ENCODE peak calls at places on chromosomes 3 and 15, in seven cellular contexts. F is fibroblast of pulmonary artery, J is astrocyte of the spinal cord, K is cardiac muscle cell, M is fibroblast of lung, P is GM12864, E is MM.1S. T is an unnamed sample.

GRCh38 chr3:182732232-182733015 is 60.9 kb upstream of the ATP11B start:
- DNase-seq in F (no peak), J (no peak), K (no peak), M (no peak), P (no peak), E (no peak), T (no peak)

GRCh38 chr3:18124501-18124900 is 300.6 kb downstream of the SATB1 start:
- DNase-seq in F (peak; percentile 29), J (peak; percentile 85), K (peak; percentile 60), M (peak; percentile 50), P (no peak), E (no peak), T (peak; percentile 83)

GRCh38 chr3:4979401-4980228 is at the start of gene BHLHE40:
- DNase-seq in F (no peak), J (no peak), K (peak; percentile 53), M (peak; percentile 59), P (no peak), E (no peak), T (peak; percentile 27)

GRCh38 chr15:86863226-86863915 is 783.7 kb downstream of the AGBL1 start:
- DNase-seq in F (peak; percentile 22), J (peak; percentile 73), K (peak; percentile 6), M (peak; percentile 44), P (no peak), E (no peak), T (peak; percentile 0)

GRCh38 chr3:4722103-4722502 is 229.0 kb downstream of the ITPR1 start:
- DNase-seq in F (peak; percentile 82), J (peak; percentile 81), K (peak; percentile 76), M (peak; percentile 65), P (peak; percentile 16), E (no peak), T (peak; percentile 85)

GRCh38 chr3:125693887-125694286 is 98.6 kb upstream of the OSBPL11 start:
- DNase-seq in F (no peak), J (no peak), K (no peak), M (no peak), P (no peak), E (no peak), T (no peak)

GRCh38 chr3:32703491-32703968 is 18.5 kb downstream of the CNOT10 start:
- DNase-seq in F (peak; percentile 29), J (peak; percentile 32), K (peak; percentile 56), M (peak; percentile 70), P (no peak), E (peak; percentile 32), T (no peak)

GRCh38 chr15:27869697-27870281 is 229.3 kb downstream of the OCA2 start:
- DNase-seq in F (no peak), J (no peak), K (no peak), M (no peak), P (no peak), E (no peak), T (no peak)

GRCh38 chr3:50388021-50388719 is 28.8 kb upstream of the TMEM115 start:
- DNase-seq in F (no peak), J (no peak), K (no peak), M (no peak), P (no peak), E (no peak), T (no peak)

GRCh38 chr3:100548053-100548452 is 55.6 kb downstream of the TMEM45A start:
- DNase-seq in F (no peak), J (no peak), K (no peak), M (no peak), P (no peak), E (no peak), T (peak; percentile 33)

GRCh38 chr3:183306798-183307671 is 54.0 kb downstream of the B3GNT5 start:
- DNase-seq in F (peak; percentile 67), J (peak; percentile 85), K (peak; percentile 70), M (peak; percentile 75), P (no peak), E (peak; percentile 96), T (peak; percentile 78)

GRCh38 chr3:39592729-39593128 is 125.2 kb downstream of the MOBP start:
- DNase-seq in F (no peak), J (no peak), K (no peak), M (no peak), P (no peak), E (no peak), T (no peak)

GRCh38 chr15:37221671-37222207 is 121.4 kb upstream of the MEIS2 start:
- DNase-seq in F (no peak), J (no peak), K (no peak), M (no peak), P (no peak), E (no peak), T (no peak)

GRCh38 chr3:111906667-111907066 is 47.6 kb downstream of the PHLDB2 start:
- DNase-seq in F (no peak), J (peak; percentile 29), K (peak; percentile 17), M (peak; percentile 67), P (no peak), E (no peak), T (no peak)

GRCh38 chr3:134609821-134610454 is 40.9 kb downstream of the KY start:
- DNase-seq in F (no peak), J (no peak), K (no peak), M (no peak), P (no peak), E (no peak), T (no peak)

GRCh38 chr15:26889298-26889898 is 22.5 kb downstream of the GABRA5 start:
- DNase-seq in F (peak; percentile 85), J (peak; percentile 79), K (peak; percentile 75), M (peak; percentile 81), P (peak; percentile 27), E (peak; percentile 71), T (peak; percentile 78)

GRCh38 chr3:111691293-111691909 is 96.3 kb upstream of the ZBED2 start:
- DNase-seq in F (peak; percentile 78), J (peak; percentile 60), K (peak; percentile 69), M (peak; percentile 72), P (no peak), E (peak; percentile 46), T (peak; percentile 66)

GRCh38 chr15:57223345-57223744 is 153.0 kb upstream of the CGNL1 start:
- DNase-seq in F (no peak), J (no peak), K (no peak), M (no peak), P (no peak), E (no peak), T (no peak)

GRCh38 chr3:111338059-111338698 is 203.8 kb upstream of the CD96 start:
- DNase-seq in F (peak; percentile 89), J (peak; percentile 87), K (peak; percentile 89), M (peak; percentile 89), P (no peak), E (peak; percentile 52), T (peak; percentile 83)

GRCh38 chr3:31377045-31377642 is 155.6 kb upstream of the STT3B start:
- DNase-seq in F (peak; percentile 51), J (peak; percentile 88), K (peak; percentile 21), M (peak; percentile 66), P (no peak), E (no peak), T (peak; percentile 80)

GRCh38 chr3:71070497-71071465 is 512.7 kb downstream of the FOXP1 start:
- DNase-seq in F (no peak), J (no peak), K (no peak), M (no peak), P (no peak), E (no peak), T (no peak)

GRCh38 chr3:46705751-46706572 is 4.8 kb downstream of the TMIE start:
- DNase-seq in F (peak; percentile 58), J (peak; percentile 43), K (peak; percentile 67), M (peak; percentile 57), P (no peak), E (no peak), T (peak; percentile 52)

GRCh38 chr3:183967693-183968092 is 50.0 kb downstream of the ABCC5 start:
- DNase-seq in F (no peak), J (no peak), K (no peak), M (no peak), P (no peak), E (no peak), T (no peak)

GRCh38 chr3:133979553-133979952 is 50.2 kb downstream of the SLCO2A1 start:
- DNase-seq in F (peak; percentile 68), J (no peak), K (peak; percentile 64), M (no peak), P (no peak), E (no peak), T (no peak)

GRCh38 chr3:78812166-78812565 is 955.6 kb downstream of the ROBO1 start:
- DNase-seq in F (no peak), J (no peak), K (no peak), M (no peak), P (no peak), E (no peak), T (no peak)

DNA sequence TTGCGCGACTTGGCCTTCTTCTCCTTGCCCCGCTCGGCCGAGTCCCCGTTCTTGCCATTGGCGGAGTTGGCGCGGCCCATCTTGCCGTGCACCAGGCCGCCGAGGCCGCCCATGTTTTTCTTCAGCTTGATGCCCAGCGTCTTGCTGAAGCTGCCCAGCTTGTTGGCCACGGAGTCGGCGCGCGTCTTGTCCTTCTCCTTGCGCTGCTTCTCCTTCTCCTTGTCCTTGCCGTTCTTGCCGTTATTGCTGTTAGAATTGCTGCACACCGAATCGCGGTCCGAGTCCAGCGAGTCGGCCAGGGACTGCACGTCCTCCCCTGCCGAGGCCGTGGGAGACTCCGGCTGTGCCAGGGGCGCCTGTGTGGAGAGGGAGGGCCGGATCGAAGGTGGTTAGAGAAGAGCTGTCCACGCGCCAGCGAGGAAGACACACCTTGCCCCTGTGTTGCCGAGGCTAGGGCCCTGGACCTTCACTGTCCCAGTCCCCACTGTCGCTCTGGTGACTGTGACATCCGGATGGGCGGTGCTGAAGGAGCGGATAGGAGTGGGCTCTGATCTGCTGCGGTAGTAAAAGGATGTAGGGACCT is 157.8 kb downstream of the KLF13 start:
- DNase-seq in F (no peak), J (no peak), K (no peak), M (no peak), P (no peak), E (no peak), T (no peak)
- TF ChIP-seq CTCF in F (no peak), J (no peak), K (no peak), M (no peak), P (no peak), E (no peak), T (no peak)

GRCh38 chr15:41597787-41598186 is 38.8 kb downstream of the TYRO3 start:
- DNase-seq in F (no peak), J (no peak), K (no peak), M (no peak), P (no peak), E (no peak), T (no peak)
- TF ChIP-seq CTCF in F (no peak), J (no peak), K (no peak), M (no peak), P (no peak), E (no peak), T (no peak)

GRCh38 chr3:88180398-88180999 is 30.7 kb downstream of the C3orf38 start:
- DNase-seq in F (peak; percentile 70), J (peak; percentile 53), K (peak; percentile 75), M (peak; percentile 71), P (peak; percentile 42), E (peak; percentile 57), T (peak; percentile 61)
- TF ChIP-seq CTCF in F (peak; percentile 49), J (peak; percentile 51), K (peak; percentile 59), M (peak; percentile 54), P (peak; percentile 52), E (peak; percentile 42), T (peak; percentile 56)

DNA sequence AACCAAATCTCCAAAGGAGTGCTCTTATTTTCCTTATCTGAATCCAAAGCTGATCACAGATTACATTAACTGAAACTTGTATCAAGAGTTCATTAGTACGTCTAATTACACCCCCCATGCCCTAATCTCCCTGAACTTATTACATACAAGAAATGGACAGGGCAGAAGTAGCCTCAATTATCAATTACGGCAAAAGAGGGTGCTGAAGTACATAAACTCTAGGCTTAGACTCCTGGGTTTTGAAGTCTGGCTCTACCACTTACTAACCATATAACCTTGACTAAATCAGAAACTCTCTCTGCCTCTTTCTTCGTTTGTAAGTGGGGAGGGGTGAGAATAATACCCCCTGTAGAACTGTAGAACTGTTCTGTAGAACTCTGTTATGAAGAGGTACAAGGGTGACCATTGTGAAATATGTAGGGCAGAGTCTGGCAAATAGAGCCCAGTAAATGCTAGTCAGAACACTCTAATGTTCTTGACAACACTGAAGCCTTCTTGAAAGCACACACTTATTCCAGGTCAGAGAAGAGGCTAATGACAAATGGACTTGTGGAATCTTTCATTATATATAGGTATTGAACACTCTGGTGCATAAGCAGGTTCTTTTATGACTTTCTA is 19.6 kb upstream of the OR5K4 start:
- DNase-seq in F (no peak), J (no peak), K (peak; percentile 56), M (peak; percentile 34), P (no peak), E (no peak), T (peak; percentile 61)
- TF ChIP-seq CTCF in F (no peak), J (no peak), K (peak; percentile 33), M (peak; percentile 14), P (no peak), E (no peak), T (peak; percentile 46)